ENCODE peak calls at places on chromosomes 2 and 18, in seven cellular contexts. X is GM13976, C is MCF 10A, G is ovary, P is endothelial cell, Y is body of pancreas, T is HFF-Myc. Q is an unnamed sample.

GRCh38 chr18:49690307-49690706 is 123.0 kb downstream of the ACAA2 start:
- DNase-seq in X (no peak), C (peak; percentile 83), G (no peak), P (no peak), Y (no peak), T (peak; percentile 49), Q (no peak)

GRCh38 chr2:175855794-175856453 is 146.1 kb downstream of the LNPK start:
- DNase-seq in X (no peak), C (peak; percentile 75), G (no peak), P (no peak), Y (no peak), T (no peak), Q (no peak)

GRCh38 chr2:85589982-85590791 is 5.4 kb upstream of the RNF181 start:
- DNase-seq in X (no peak), C (no peak), G (no peak), P (peak; percentile 35), Y (peak; percentile 51), T (no peak), Q (no peak)

GRCh38 chr2:163281717-163282116 is 443.1 kb upstream of the KCNH7 start:
- DNase-seq in X (no peak), C (no peak), G (no peak), P (no peak), Y (no peak), T (no peak), Q (no peak)

GRCh38 chr2:15634846-15635490 is 43.3 kb downstream of the DDX1 start:
- DNase-seq in X (no peak), C (no peak), G (no peak), P (no peak), Y (no peak), T (no peak), Q (no peak)

GRCh38 chr2:8833863-8834262 is 3.5 kb downstream of the KIDINS220 start:
- DNase-seq in X (no peak), C (no peak), G (no peak), P (no peak), Y (no peak), T (no peak), Q (no peak)

GRCh38 chr2:128832946-128833560 is 514.4 kb upstream of the HS6ST1 start:
- DNase-seq in X (no peak), C (no peak), G (no peak), P (no peak), Y (peak; percentile 61), T (no peak), Q (no peak)

GRCh38 chr2:216335252-216335651 is 37.0 kb downstream of the MARCHF4 start:
- DNase-seq in X (no peak), C (no peak), G (no peak), P (no peak), Y (no peak), T (no peak), Q (no peak)

GRCh38 chr2:67215214-67215613 is 181.9 kb upstream of the ETAA1 start:
- DNase-seq in X (no peak), C (peak; percentile 76), G (no peak), P (peak; percentile 64), Y (peak; percentile 92), T (peak; percentile 10), Q (peak; percentile 81)

GRCh38 chr2:210072493-210072892 is 70.1 kb downstream of the RPE start:
- DNase-seq in X (no peak), C (no peak), G (no peak), P (no peak), Y (no peak), T (no peak), Q (no peak)

GRCh38 chr2:225173909-225174308 is 131.6 kb upstream of the DOCK10 start:
- DNase-seq in X (no peak), C (no peak), G (no peak), P (peak; percentile 10), Y (no peak), T (no peak), Q (peak; percentile 21)

GRCh38 chr2:226080323-226080722 is 680.8 kb downstream of the NYAP2 start:
- DNase-seq in X (no peak), C (no peak), G (no peak), P (no peak), Y (no peak), T (no peak), Q (no peak)

GRCh38 chr2:197011777-197012641 is 85.5 kb upstream of the PGAP1 start:
- DNase-seq in X (peak; percentile 55), C (peak; percentile 62), G (no peak), P (peak; percentile 20), Y (peak; percentile 38), T (no peak), Q (peak; percentile 25)

GRCh38 chr18:49756671-49757362 is 56.5 kb downstream of the ACAA2 start:
- DNase-seq in X (no peak), C (no peak), G (no peak), P (no peak), Y (no peak), T (no peak), Q (no peak)

GRCh38 chr2:158586491-158586890 is 129.7 kb downstream of the PKP4 start:
- DNase-seq in X (no peak), C (peak; percentile 80), G (no peak), P (no peak), Y (no peak), T (no peak), Q (no peak)

GRCh38 chr2:109185801-109186570 is 57.0 kb downstream of the SH3RF3 start:
- DNase-seq in X (no peak), C (peak; percentile 57), G (peak; percentile 70), P (no peak), Y (peak; percentile 61), T (no peak), Q (no peak)

GRCh38 chr2:235555356-235555755 is 61.5 kb downstream of the AGAP1 start:
- DNase-seq in X (no peak), C (no peak), G (no peak), P (no peak), Y (no peak), T (no peak), Q (no peak)

GRCh38 chr2:12896283-12897014 is 179.7 kb downstream of the TRIB2 start:
- DNase-seq in X (no peak), C (no peak), G (no peak), P (no peak), Y (no peak), T (no peak), Q (no peak)

GRCh38 chr2:211901226-211901625 is 637.4 kb downstream of the ERBB4 start:
- DNase-seq in X (no peak), C (no peak), G (no peak), P (no peak), Y (no peak), T (no peak), Q (no peak)

GRCh38 chr2:45941758-45942738 is 290.6 kb downstream of the PRKCE start:
- DNase-seq in X (no peak), C (no peak), G (no peak), P (no peak), Y (no peak), T (no peak), Q (no peak)

GRCh38 chr2:45935791-45936622 is 284.5 kb downstream of the PRKCE start:
- DNase-seq in X (peak; percentile 80), C (peak; percentile 99), G (peak; percentile 96), P (peak; percentile 75), Y (peak; percentile 94), T (peak; percentile 95), Q (peak; percentile 74)

GRCh38 chr2:45937990-45938389 is 286.5 kb downstream of the PRKCE start:
- DNase-seq in X (no peak), C (no peak), G (no peak), P (no peak), Y (no peak), T (no peak), Q (no peak)

GRCh38 chr2:45936623-45936979 is 285.1 kb downstream of the PRKCE start:
- DNase-seq in X (no peak), C (no peak), G (no peak), P (no peak), Y (no peak), T (no peak), Q (no peak)

DNA sequence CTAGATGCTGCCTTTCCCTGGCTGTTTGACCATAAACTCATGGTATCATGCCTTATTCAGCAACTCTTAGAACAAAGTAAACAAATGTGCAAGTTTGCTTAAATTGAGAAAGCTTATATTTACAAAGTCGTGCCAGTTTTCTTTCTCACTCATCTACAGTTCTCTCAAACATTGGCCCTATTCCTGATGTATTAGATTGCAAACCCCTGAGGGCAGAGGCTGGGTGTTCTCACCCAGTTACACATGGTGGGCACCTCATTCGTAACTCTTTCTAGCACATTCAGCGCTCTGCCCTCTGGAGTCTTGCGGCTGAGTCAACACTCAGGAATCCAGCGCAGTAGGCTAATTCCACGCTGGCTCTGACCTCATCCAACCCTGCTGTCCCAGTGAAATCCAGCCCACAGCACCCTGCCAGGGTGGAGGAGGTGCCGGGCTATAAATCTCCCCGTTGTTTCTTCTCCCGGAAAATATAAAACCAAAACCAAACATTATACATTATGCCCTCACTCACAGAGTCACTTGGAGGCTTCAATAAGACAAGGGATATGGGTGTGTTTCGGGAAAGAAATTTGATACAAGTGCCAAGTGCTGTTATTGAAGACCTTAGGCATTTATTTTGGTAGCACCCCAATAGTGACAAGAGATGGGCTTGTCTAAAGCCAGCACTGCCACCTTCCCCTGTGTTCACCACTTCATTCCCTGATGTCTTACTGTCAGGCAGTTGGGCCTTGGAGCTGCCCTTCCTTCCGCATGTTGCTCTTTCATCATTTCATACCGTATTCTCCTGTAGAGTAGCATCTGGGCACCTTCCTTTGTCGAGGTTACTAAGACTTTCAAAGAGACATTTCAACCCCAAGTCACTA is 287.4 kb downstream of the PRKCE start:
- DNase-seq in X (no peak), C (peak; percentile 98), G (peak; percentile 66), P (no peak), Y (peak; percentile 90), T (peak; percentile 96), Q (peak; percentile 15)
- TF ChIP-seq CTCF in X (no peak), C (no peak), G (no peak), P (no peak), Y (no peak), T (no peak), Q (no peak)

GRCh38 chr2:190150413-190150812 is 87.9 kb upstream of the MSTN start:
- DNase-seq in X (no peak), C (no peak), G (no peak), P (no peak), Y (no peak), T (no peak), Q (no peak)

DNA sequence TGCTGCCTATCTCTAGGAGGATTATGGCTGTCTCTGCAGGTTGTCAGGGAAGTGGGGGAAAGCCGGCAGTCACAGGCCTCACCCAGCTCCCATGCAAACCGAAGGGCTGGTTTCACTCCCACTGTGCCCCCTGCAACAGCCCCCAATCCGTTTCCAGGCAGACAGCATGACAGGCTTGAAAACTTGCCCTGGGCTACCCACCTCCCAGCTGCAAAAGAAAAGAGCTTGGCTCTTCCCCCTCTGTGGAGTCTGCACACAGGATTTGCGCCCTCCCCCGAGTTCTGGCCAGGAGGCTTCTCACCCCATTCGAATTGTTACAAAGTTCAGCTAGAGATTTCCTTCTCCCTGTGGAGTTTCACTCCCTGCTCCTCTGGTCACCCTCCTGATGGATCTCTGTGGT is 87.4 kb upstream of the MSTN start:
- DNase-seq in X (no peak), C (no peak), G (no peak), P (no peak), Y (no peak), T (no peak), Q (no peak)
- TF ChIP-seq CTCF in X (no peak), C (no peak), G (no peak), P (no peak), Y (no peak), T (no peak), Q (no peak)

GRCh38 chr18:8619835-8620577 is 10.8 kb downstream of the RAB12 start:
- DNase-seq in X (no peak), C (no peak), G (no peak), P (no peak), Y (no peak), T (no peak), Q (no peak)
- TF ChIP-seq CTCF in X (no peak), C (no peak), G (no peak), P (no peak), Y (no peak), T (no peak), Q (no peak)

GRCh38 chr2:173749315-173749714 is 215.9 kb downstream of the SP3 start:
- DNase-seq in X (no peak), C (peak; percentile 44), G (no peak), P (no peak), Y (no peak), T (peak; percentile 31), Q (no peak)
- TF ChIP-seq CTCF in X (no peak), C (peak; percentile 45), G (no peak), P (no peak), Y (no peak), T (peak; percentile 42), Q (peak; percentile 38)

Q was measured in nephron progenitor cell.